ENCODE peak calls at places on chromosomes 4 and X, in six cellular contexts. One of them, this sample, is unnamed.

GRCh38 chr4:13678186-13678924 is 50.8 kb upstream of the BOD1L1 start:
- DNase-seq in AG20443: no peak
- DNase-seq in fibroblast of lung: no peak
- DNase-seq in GM13977: no peak
- DNase-seq in germinal center: no peak
- DNase-seq in NCI-H345: no peak
- DNase-seq in this sample: no peak

GRCh38 chrX:132956421-132957210 is 1.8 kb downstream of the HS6ST2 start:
- DNase-seq in AG20443: peak
- DNase-seq in fibroblast of lung: no peak
- DNase-seq in GM13977: no peak
- DNase-seq in germinal center: no peak
- DNase-seq in NCI-H345: no peak
- DNase-seq in this sample: peak

GRCh38 chr4:33924239-33924638 is 2320.1 kb downstream of the ARAP2 start:
- DNase-seq in AG20443: peak
- DNase-seq in fibroblast of lung: peak
- DNase-seq in GM13977: no peak
- DNase-seq in germinal center: no peak
- DNase-seq in NCI-H345: no peak
- DNase-seq in this sample: peak

GRCh38 chr4:38753021-38753806 is 29.6 kb downstream of the TLR10 start:
- DNase-seq in AG20443: peak
- DNase-seq in fibroblast of lung: peak
- DNase-seq in GM13977: no peak
- DNase-seq in germinal center: no peak
- DNase-seq in NCI-H345: peak
- DNase-seq in this sample: peak

GRCh38 chr4:140893939-140894338 is 137.8 kb upstream of the TBC1D9 start:
- DNase-seq in AG20443: peak
- DNase-seq in fibroblast of lung: peak
- DNase-seq in GM13977: no peak
- DNase-seq in germinal center: no peak
- DNase-seq in NCI-H345: no peak
- DNase-seq in this sample: peak

GRCh38 chr4:138275946-138276621 is 33.9 kb upstream of the SLC7A11 start:
- DNase-seq in AG20443: peak
- DNase-seq in fibroblast of lung: peak
- DNase-seq in GM13977: no peak
- DNase-seq in germinal center: no peak
- DNase-seq in NCI-H345: no peak
- DNase-seq in this sample: peak

GRCh38 chr4:7041851-7042696 is 1.1 kb upstream of the TADA2B start:
- DNase-seq in AG20443: peak
- DNase-seq in fibroblast of lung: no peak
- DNase-seq in GM13977: peak
- DNase-seq in germinal center: peak
- DNase-seq in NCI-H345: peak
- DNase-seq in this sample: peak

GRCh38 chr4:12319765-12320164 is 891.1 kb upstream of the HS3ST1 start:
- DNase-seq in AG20443: no peak
- DNase-seq in fibroblast of lung: peak
- DNase-seq in GM13977: no peak
- DNase-seq in germinal center: no peak
- DNase-seq in NCI-H345: no peak
- DNase-seq in this sample: no peak

GRCh38 chr4:74235135-74235534 is 73.1 kb upstream of the EPGN start:
- DNase-seq in AG20443: no peak
- DNase-seq in fibroblast of lung: no peak
- DNase-seq in GM13977: no peak
- DNase-seq in germinal center: no peak
- DNase-seq in NCI-H345: no peak
- DNase-seq in this sample: no peak

GRCh38 chr4:23815351-23815750 is 74.5 kb downstream of the PPARGC1A start:
- DNase-seq in AG20443: no peak
- DNase-seq in fibroblast of lung: peak
- DNase-seq in GM13977: no peak
- DNase-seq in germinal center: no peak
- DNase-seq in NCI-H345: no peak
- DNase-seq in this sample: no peak

GRCh38 chr4:24094726-24095125 is 204.9 kb upstream of the PPARGC1A start:
- DNase-seq in AG20443: no peak
- DNase-seq in fibroblast of lung: peak
- DNase-seq in GM13977: no peak
- DNase-seq in germinal center: no peak
- DNase-seq in NCI-H345: no peak
- DNase-seq in this sample: no peak

GRCh38 chrX:140766024-140766611 is 56.6 kb downstream of the LINC00632 start:
- DNase-seq in AG20443: peak
- DNase-seq in fibroblast of lung: peak
- DNase-seq in GM13977: peak
- DNase-seq in germinal center: peak
- DNase-seq in NCI-H345: peak
- DNase-seq in this sample: peak

GRCh38 chr4:5461477-5461876 is 246.9 kb downstream of the EVC2 start:
- DNase-seq in AG20443: no peak
- DNase-seq in fibroblast of lung: no peak
- DNase-seq in GM13977: no peak
- DNase-seq in germinal center: no peak
- DNase-seq in NCI-H345: no peak
- DNase-seq in this sample: no peak

GRCh38 chrX:82648062-82648461 is 860.0 kb upstream of the POU3F4 start:
- DNase-seq in AG20443: no peak
- DNase-seq in fibroblast of lung: peak
- DNase-seq in GM13977: no peak
- DNase-seq in germinal center: no peak
- DNase-seq in NCI-H345: no peak
- DNase-seq in this sample: no peak

GRCh38 chrX:154074199-154074598 is 23.3 kb downstream of the MECP2 start:
- DNase-seq in AG20443: peak
- DNase-seq in fibroblast of lung: peak
- DNase-seq in GM13977: no peak
- DNase-seq in germinal center: no peak
- DNase-seq in NCI-H345: no peak
- DNase-seq in this sample: peak

GRCh38 chr4:122776916-122777315 is 44.4 kb downstream of the BBS12 start:
- DNase-seq in AG20443: no peak
- DNase-seq in fibroblast of lung: peak
- DNase-seq in GM13977: no peak
- DNase-seq in germinal center: no peak
- DNase-seq in NCI-H345: peak
- DNase-seq in this sample: no peak